ENCODE peak calls at places on chromosome 1, in eight cellular contexts. P, M, B, A, S, N, C and O are unnamed samples.

GRCh38 chr1:192703283-192704206 is 67.6 kb downstream of the RGS13 start:
- DNase-seq in P (no peak), M (no peak), S (no peak), N (no peak), C (no peak), B (no peak), A (no peak), O (no peak)

GRCh38 chr1:53606197-53607095 is 132.5 kb downstream of the GLIS1 start:
- DNase-seq in M (no peak), N (peak), P (peak), A (no peak), S (no peak), C (no peak), B (no peak), O (no peak)

GRCh38 chr1:179310271-179310670 is 16.7 kb downstream of the SOAT1 start:
- DNase-seq in C (no peak), M (peak), A (peak), B (no peak), N (no peak), P (no peak), S (no peak), O (no peak)

GRCh38 chr1:202154766-202155477 is 5.5 kb downstream of the PTPN7 start:
- DNase-seq in C (no peak), A (peak), B (peak), P (no peak), M (peak), S (peak), N (no peak), O (no peak)

GRCh38 chr1:244712669-244713068 is 59.7 kb downstream of the DESI2 start:
- DNase-seq in C (no peak), A (no peak), B (no peak), N (no peak), S (no peak), P (no peak), M (no peak), O (no peak)

GRCh38 chr1:47351305-47351704 is 17.7 kb downstream of the CMPK1 start:
- DNase-seq in M (no peak), B (no peak), N (no peak), S (no peak), C (no peak), A (peak), P (no peak), O (no peak)

GRCh38 chr1:207103892-207104373 is at the start of gene C4BPA:
- DNase-seq in N (no peak), B (no peak), P (no peak), S (no peak), M (no peak), C (no peak), A (no peak), O (no peak)

GRCh38 chr1:45617618-45618017 is 6.2 kb downstream of the CCDC17 start:
- DNase-seq in N (no peak), P (no peak), B (no peak), S (no peak), C (no peak), A (peak), M (no peak), O (no peak)

GRCh38 chr1:35220976-35221375 is 28.0 kb upstream of the SFPQ start:
- DNase-seq in N (no peak), C (no peak), P (no peak), B (peak), A (peak), M (no peak), S (peak), O (no peak)

GRCh38 chr1:193680924-193681316 is 494.5 kb upstream of the B3GALT2 start:
- DNase-seq in B (no peak), C (no peak), N (no peak), A (no peak), P (no peak), S (no peak), M (no peak), O (no peak)

GRCh38 chr1:66311092-66311491 is 222.9 kb upstream of the SGIP1 start:
- DNase-seq in B (no peak), S (no peak), P (no peak), M (no peak), A (peak), C (no peak), N (no peak), O (no peak)

GRCh38 chr1:170126691-170127090 is 19.1 kb upstream of the NTMT2 start:
- DNase-seq in B (no peak), P (no peak), A (peak), C (no peak), M (peak), S (no peak), N (no peak), O (no peak)

GRCh38 chr1:153790282-153790995 is 15.2 kb downstream of the SLC27A3 start:
- DNase-seq in S (no peak), P (no peak), N (peak), M (no peak), C (peak), B (no peak), A (peak), O (peak)

GRCh38 chr1:167454304-167454928 is 63.9 kb downstream of the CD247 start:
- DNase-seq in A (no peak), S (no peak), C (no peak), N (no peak), B (peak), M (no peak), P (no peak), O (no peak)

GRCh38 chr1:42973304-42973703 is 14.6 kb upstream of the SLC2A1 start:
- DNase-seq in A (no peak), C (no peak), S (no peak), P (no peak), N (no peak), M (no peak), B (no peak), O (peak)

GRCh38 chr1:228867093-228867950 is 132.0 kb downstream of the RHOU start:
- DNase-seq in C (no peak), B (no peak), S (no peak), N (no peak), A (peak), P (no peak), M (peak), O (no peak)

GRCh38 chr1:104406731-104407130 is 657.0 kb downstream of the AMY1C start:
- DNase-seq in C (no peak), P (no peak), B (no peak), S (no peak), A (no peak), M (no peak), N (no peak), O (no peak)

GRCh38 chr1:25800538-25801377 is 765 bp downstream of the SELENON start:
- DNase-seq in S (no peak), N (no peak), B (peak), M (no peak), P (no peak), A (no peak), C (no peak), O (peak)

GRCh38 chr1:78408192-78408591 is 82.6 kb upstream of the PTGFR start:
- DNase-seq in M (no peak), C (no peak), A (no peak), S (no peak), N (no peak), P (no peak), B (no peak), O (no peak)

GRCh38 chr1:161177936-161178244 is 583 bp upstream of the B4GALT3 start:
- DNase-seq in S (no peak), N (no peak), M (no peak), A (no peak), P (no peak), C (no peak), B (no peak), O (no peak)

GRCh38 chr1:230706887-230707731 is 6.8 kb downstream of the AGT start:
- DNase-seq in P (no peak), S (no peak), C (no peak), B (no peak), N (no peak), M (no peak), A (no peak), O (no peak)

GRCh38 chr1:208038303-208038702 is 127.4 kb upstream of the CD34 start:
- DNase-seq in P (no peak), A (no peak), S (no peak), B (no peak), M (no peak), C (no peak), N (no peak), O (no peak)

GRCh38 chr1:6331543-6332246 is 61.9 kb downstream of the ACOT7 start:
- DNase-seq in N (no peak), A (no peak), C (no peak), B (no peak), M (no peak), P (no peak), S (no peak), O (peak)

GRCh38 chr1:246302251-246302625 is 204.8 kb downstream of the SMYD3 start:
- DNase-seq in A (no peak), C (no peak), N (no peak), P (no peak), M (peak), S (no peak), B (no peak), O (no peak)

GRCh38 chr1:44294588-44295007 is 60.5 kb downstream of the ERI3 start:
- DNase-seq in N (no peak), P (no peak), B (peak), A (peak), C (peak), M (no peak), S (no peak), O (peak)

GRCh38 chr1:154910851-154911250 is 25.7 kb downstream of the PMVK start:
- DNase-seq in A (no peak), P (no peak), B (no peak), C (no peak), M (no peak), S (no peak), N (no peak), O (no peak)

GRCh38 chr1:235708390-235708962 is 58.9 kb upstream of the GNG4 start:
- DNase-seq in B (no peak), N (no peak), S (no peak), P (no peak), M (no peak), C (no peak), A (no peak), O (peak)

GRCh38 chr1:203455706-203456105 is 19.9 kb upstream of the PRELP start:
- DNase-seq in S (no peak), N (no peak), B (no peak), P (no peak), M (no peak), A (no peak), C (no peak), O (no peak)
- TF ChIP-seq CTCF in S (no peak), N (no peak), B (no peak), P (no peak), M (no peak), A (no peak), C (no peak), O (no peak)

GRCh38 chr1:151058682-151059341 is 610 bp downstream of the CDC42SE1 start:
- DNase-seq in B (peak), C (no peak), P (peak), A (peak), N (no peak), M (no peak), S (peak), O (peak)

GRCh38 chr1:151061012-151061401 is 810 bp downstream of the MLLT11 start:
- DNase-seq in S (no peak), B (peak), P (no peak), A (no peak), N (no peak), M (no peak), C (no peak), O (no peak)

GRCh38 chr1:151059342-151060240 is at the start of gene CDC42SE1:
- DNase-seq in P (peak), C (peak), A (peak), M (peak), S (peak), B (peak), N (peak), O (peak)

GRCh38 chr1:151061704-151062103 is 1.5 kb downstream of the MLLT11 start:
- DNase-seq in B (no peak), M (no peak), C (no peak), S (no peak), N (no peak), A (no peak), P (no peak), O (no peak)

GRCh38 chr1:151060241-151061011 is at the start of gene MLLT11:
- DNase-seq in M (no peak), B (peak), C (no peak), S (peak), N (no peak), A (peak), P (no peak), O (peak)
- TF ChIP-seq CTCF in M (no peak), B (peak), C (no peak), S (no peak), N (no peak), A (no peak), P (no peak), O (no peak)

GRCh38 chr1:39573736-39574624 is 2.6 kb downstream of the PABPC4 start:
- DNase-seq in M (no peak), N (no peak), A (peak), B (peak), C (no peak), S (no peak), P (no peak), O (no peak)

GRCh38 chr1:39573097-39573465 is 3.5 kb downstream of the PABPC4 start:
- DNase-seq in S (no peak), C (no peak), P (no peak), A (no peak), B (no peak), M (no peak), N (no peak), O (no peak)

GRCh38 chr1:39571178-39571483 is 5.5 kb downstream of the PABPC4 start:
- DNase-seq in M (no peak), A (no peak), N (no peak), C (no peak), P (no peak), B (no peak), S (no peak), O (no peak)

GRCh38 chr1:39570477-39571177 is 6.0 kb downstream of the PABPC4 start:
- DNase-seq in N (no peak), M (no peak), A (no peak), P (no peak), B (no peak), S (no peak), C (no peak), O (no peak)

GRCh38 chr1:39572379-39573096 is 4.1 kb downstream of the PABPC4 start:
- DNase-seq in B (peak), N (no peak), M (no peak), S (no peak), C (no peak), A (no peak), P (no peak), O (no peak)
- TF ChIP-seq CTCF in B (no peak), N (no peak), M (no peak), S (no peak), C (no peak), A (no peak), P (no peak), O (no peak)

DNA sequence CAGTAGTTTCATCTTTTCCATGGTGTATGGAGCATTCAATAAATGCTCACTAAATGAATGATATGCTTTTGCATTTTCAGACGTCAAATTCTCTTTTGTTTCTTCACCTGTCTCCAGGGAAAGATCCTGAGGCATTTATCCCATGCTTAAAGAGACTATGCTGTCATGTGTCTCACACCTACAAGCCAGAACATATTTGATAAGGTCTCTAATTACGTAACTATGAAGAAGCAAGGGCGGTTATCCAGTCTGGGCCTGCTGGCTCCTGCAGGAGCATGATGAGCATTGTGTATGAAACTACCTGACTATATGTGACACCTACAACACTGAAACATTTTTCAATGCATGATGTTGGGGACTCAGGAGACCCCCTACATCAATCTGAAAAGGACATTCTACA is 51.8 kb downstream of the FBXO42 start:
- DNase-seq in P (no peak), A (no peak), M (no peak), C (no peak), B (no peak), N (no peak), S (no peak), O (no peak)
- TF ChIP-seq CTCF in P (no peak), A (no peak), M (no peak), C (no peak), B (no peak), N (no peak), S (no peak), O (no peak)

GRCh38 chr1:22808846-22809501 is 98.3 kb downstream of the EPHB2 start:
- DNase-seq in M (no peak), S (no peak), P (no peak), C (peak), A (peak), B (peak), N (no peak), O (peak)
- TF ChIP-seq CTCF in M (no peak), S (no peak), P (no peak), C (no peak), A (no peak), B (no peak), N (no peak), O (no peak)

GRCh38 chr1:201021333-201022177 is 2.0 kb downstream of the KIF21B start:
- DNase-seq in B (peak), N (no peak), A (no peak), P (no peak), C (no peak), M (no peak), S (peak), O (peak)

GRCh38 chr1:201022178-201022823 is 1.2 kb downstream of the KIF21B start:
- DNase-seq in M (no peak), N (no peak), S (no peak), C (no peak), A (no peak), P (no peak), B (no peak), O (no peak)

GRCh38 chr1:201019321-201019977 is 4.1 kb downstream of the KIF21B start:
- DNase-seq in A (peak), M (no peak), P (peak), N (no peak), S (peak), B (peak), C (peak), O (peak)

GRCh38 chr1:201020040-201020591 is 3.4 kb downstream of the KIF21B start:
- DNase-seq in P (no peak), C (no peak), S (no peak), M (no peak), B (peak), N (no peak), A (no peak), O (peak)

GRCh38 chr1:201020647-201021332 is 2.7 kb downstream of the KIF21B start:
- DNase-seq in B (peak), A (peak), M (no peak), S (peak), N (no peak), C (no peak), P (no peak), O (peak)
- TF ChIP-seq CTCF in B (peak), A (peak), M (peak), S (no peak), N (no peak), C (no peak), P (peak), O (no peak)

DNA sequence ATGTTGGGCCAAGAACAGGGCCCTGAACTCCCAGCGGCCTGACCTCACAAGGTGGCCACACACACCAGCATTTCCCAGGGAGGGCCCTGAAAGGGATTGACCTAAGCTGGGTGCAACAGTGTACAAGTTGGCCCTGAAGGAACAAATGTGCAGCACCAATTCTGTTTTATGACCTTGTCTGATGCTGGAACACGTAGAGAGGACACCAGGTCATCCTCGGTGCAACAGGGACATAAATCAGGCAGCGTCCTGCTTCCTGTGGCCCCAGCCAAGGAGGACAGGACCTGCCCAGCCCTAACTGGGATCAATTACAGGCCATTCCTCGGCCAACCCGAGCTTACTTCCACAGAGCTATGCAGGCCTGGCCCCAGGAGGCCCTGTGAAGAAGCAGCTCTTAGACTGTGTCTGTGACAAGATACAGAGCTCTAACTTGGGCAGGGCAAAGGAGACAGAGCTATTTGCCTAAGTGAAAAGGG is 12.8 kb upstream of the PHC2 start:
- DNase-seq in M (no peak), C (no peak), N (no peak), A (no peak), B (no peak), P (no peak), S (no peak), O (no peak)
- TF ChIP-seq CTCF in M (no peak), C (no peak), N (no peak), A (no peak), B (no peak), P (no peak), S (no peak), O (no peak)

GRCh38 chr1:222786107-222786506 is 28.7 kb upstream of the DISP1 start:
- DNase-seq in S (no peak), P (no peak), M (no peak), A (peak), B (no peak), N (no peak), C (no peak), O (no peak)

GRCh38 chr1:222787746-222788145 is 27.1 kb upstream of the DISP1 start:
- DNase-seq in C (no peak), M (no peak), P (no peak), B (no peak), A (no peak), S (no peak), N (no peak), O (no peak)

GRCh38 chr1:222784371-222784770 is 30.5 kb upstream of the DISP1 start:
- DNase-seq in N (no peak), A (no peak), M (no peak), C (no peak), S (no peak), B (no peak), P (no peak), O (no peak)

GRCh38 chr1:222784916-222785315 is 29.9 kb upstream of the DISP1 start:
- DNase-seq in A (no peak), N (no peak), S (no peak), M (no peak), P (no peak), B (no peak), C (no peak), O (no peak)

DNA sequence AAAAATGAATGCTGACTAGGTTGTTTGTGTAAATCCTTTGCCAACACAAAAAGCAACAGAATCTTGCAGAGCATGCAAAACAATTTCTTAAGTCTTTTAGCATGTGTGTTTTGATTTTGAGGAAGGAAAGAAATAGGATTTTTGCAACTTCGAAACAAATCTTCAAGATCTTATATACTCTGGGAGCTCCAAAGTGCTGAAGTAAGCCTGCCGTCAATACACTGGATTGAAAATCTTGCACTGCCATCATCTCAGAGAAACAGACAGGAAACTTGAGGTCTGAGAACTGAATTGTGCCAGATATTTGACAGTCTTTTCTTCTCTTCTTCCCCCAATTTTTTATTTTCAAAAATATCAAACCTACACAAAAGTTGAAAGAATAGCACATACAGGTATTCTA is 29.3 kb upstream of the DISP1 start:
- DNase-seq in B (no peak), N (no peak), A (no peak), M (no peak), C (no peak), P (no peak), S (no peak), O (no peak)
- TF ChIP-seq CTCF in B (no peak), N (no peak), A (no peak), M (no peak), C (no peak), P (no peak), S (no peak), O (no peak)